ENCODE peak calls at places on chromosomes 11 and 22, in eight cellular contexts. I, Y, S, Q, R, K, J and P are unnamed samples. For H3K4me1, the result is how much of the 10 kb centered on the place peaks cover.

GRCh38 chr22:48277868-48278581 is 1515.6 kb downstream of the TBC1D22A start:
- DNase-seq in R (no peak), I (no peak), K (no peak), J (no peak), Q (no peak), Y (peak), S (no peak), P (no peak)

GRCh38 chr11:27423125-27423524 is 49.5 kb downstream of the LGR4 start:
- DNase-seq in I (no peak), Q (peak), J (peak), S (peak), Y (peak), R (no peak), K (peak), P (peak)

GRCh38 chr22:20117656-20118571 is 888 bp upstream of the TRMT2A start:
- DNase-seq in Y (no peak), K (peak), R (peak), Q (no peak), I (no peak), S (peak), J (peak), P (peak)

GRCh38 chr22:19844423-19845368 is 10.0 kb downstream of the GNB1L start:
- DNase-seq in K (no peak), Y (peak), S (peak), I (no peak), R (no peak), Q (no peak), J (no peak), P (peak)

GRCh38 chr11:82796970-82797594 is 63.4 kb upstream of the FAM181B start:
- DNase-seq in I (no peak), J (no peak), S (no peak), R (no peak), Y (peak), Q (no peak), K (no peak), P (no peak)

GRCh38 chr11:60810583-60810982 is 25.4 kb downstream of the MS4A10 start:
- DNase-seq in Y (peak), I (no peak), S (no peak), J (no peak), K (no peak), Q (no peak), R (no peak), P (no peak)

GRCh38 chr11:75259711-75260110 is 19.1 kb downstream of the TPBGL start:
- DNase-seq in Y (no peak), I (no peak), K (no peak), S (no peak), Q (no peak), R (no peak), J (no peak), P (no peak)

GRCh38 chr11:79122759-79123158 is 318.1 kb downstream of the TENM4 start:
- DNase-seq in Q (no peak), J (no peak), K (no peak), S (no peak), R (no peak), I (no peak), Y (no peak), P (no peak)

GRCh38 chr11:35305670-35306382 is 113.5 kb downstream of the SLC1A2 start:
- DNase-seq in J (peak), Y (peak), Q (no peak), I (peak), R (peak), K (peak), S (peak), P (peak)

GRCh38 chr22:17065433-17065832 is 19.4 kb upstream of the IL17RA start:
- DNase-seq in Q (no peak), Y (no peak), S (no peak), I (no peak), J (no peak), K (no peak), R (no peak), P (no peak)

GRCh38 chr11:61144511-61145179 is 16.6 kb downstream of the VPS37C start:
- DNase-seq in S (no peak), Q (no peak), I (no peak), K (no peak), J (no peak), Y (no peak), R (no peak), P (no peak)

GRCh38 chr11:45180158-45180887 is 33.9 kb downstream of the PRDM11 start:
- DNase-seq in K (no peak), Y (peak), R (no peak), S (peak), Q (peak), I (no peak), J (peak), P (peak)

GRCh38 chr22:48153726-48154125 is 1391.3 kb downstream of the TBC1D22A start:
- DNase-seq in S (no peak), Q (no peak), R (no peak), K (no peak), J (no peak), I (no peak), Y (peak), P (no peak)

GRCh38 chr11:129455756-129456436 is 80.2 kb downstream of the BARX2 start:
- DNase-seq in R (no peak), Y (no peak), S (no peak), Q (no peak), I (no peak), J (no peak), K (no peak), P (no peak)

GRCh38 chr11:35096737-35097136 is 42.2 kb upstream of the CD44 start:
- DNase-seq in K (no peak), I (no peak), J (no peak), R (no peak), Q (no peak), Y (no peak), S (no peak), P (no peak)

GRCh38 chr11:17986007-17986710 is 26.7 kb downstream of the SERGEF start:
- DNase-seq in R (no peak), Q (peak), I (no peak), K (peak), S (peak), Y (no peak), J (no peak), P (peak)

GRCh38 chr22:16917144-16918003 is 90.6 kb downstream of the GAB4 start:
- DNase-seq in J (peak), R (peak), Y (peak), I (peak), K (peak), S (peak), Q (peak), P (peak)

GRCh38 chr11:115430345-115430744 is 73.9 kb downstream of the CADM1 start:
- DNase-seq in Y (no peak), J (no peak), K (no peak), R (no peak), Q (no peak), I (no peak), S (no peak), P (no peak)

GRCh38 chr11:34351687-34352469 is 5.9 kb downstream of the ABTB2 start:
- DNase-seq in R (no peak), Q (no peak), I (no peak), K (no peak), J (no peak), Y (no peak), S (no peak), P (no peak)

GRCh38 chr22:41482319-41482935 is 13.5 kb downstream of the ACO2 start:
- DNase-seq in Q (no peak), R (no peak), K (peak), Y (no peak), J (no peak), I (no peak), S (peak), P (peak)
- H3K9ac ChIP-seq in Q (no peak), R (no peak), K (no peak), Y (no peak), J (no peak), I (no peak), S (peak), P (peak)

GRCh38 chr11:270451-271208 is 7.6 kb upstream of the NLRP6 start:
- DNase-seq in Q (no peak), R (no peak), I (no peak), J (no peak), K (no peak), S (no peak), Y (no peak), P (no peak)
- H3K4me1 ChIP-seq in Q (under half), R (under half), I (under half), J (under half), K (under half), S (under half), Y (under half), P (under half)

GRCh38 chr11:130827697-130828377 is 88.4 kb downstream of the SNX19 start:
- DNase-seq in R (no peak), Q (peak), I (peak), J (peak), Y (peak), S (peak), K (peak), P (peak)
- H3K9ac ChIP-seq in R (no peak), Q (no peak), I (no peak), J (no peak), Y (no peak), S (peak), K (no peak), P (peak)

GRCh38 chr11:64522843-64523242 is 68.2 kb upstream of the SLC22A12 start:
- DNase-seq in Q (no peak), J (no peak), I (no peak), S (no peak), R (no peak), Y (no peak), K (no peak), P (no peak)

GRCh38 chr11:64525711-64526110 is 65.3 kb upstream of the SLC22A12 start:
- DNase-seq in S (no peak), J (no peak), K (no peak), I (no peak), R (no peak), Y (no peak), Q (no peak), P (no peak)

GRCh38 chr11:64523456-64524187 is 67.4 kb upstream of the SLC22A12 start:
- DNase-seq in I (no peak), Y (no peak), Q (no peak), J (no peak), R (no peak), K (no peak), S (no peak), P (no peak)

GRCh38 chr11:64526356-64526755 is 64.7 kb upstream of the SLC22A12 start:
- DNase-seq in R (no peak), J (no peak), K (no peak), Y (no peak), S (no peak), Q (no peak), I (no peak), P (no peak)

GRCh38 chr11:64524534-64525042 is 66.4 kb upstream of the SLC22A12 start:
- DNase-seq in K (no peak), S (no peak), R (no peak), I (no peak), Q (no peak), Y (no peak), J (no peak), P (no peak)
- H3K4me1 ChIP-seq in K (under half), S (under half), R (under half), I (under half), Q (under half), Y (under half), J (under half), P (under half)

DNA sequence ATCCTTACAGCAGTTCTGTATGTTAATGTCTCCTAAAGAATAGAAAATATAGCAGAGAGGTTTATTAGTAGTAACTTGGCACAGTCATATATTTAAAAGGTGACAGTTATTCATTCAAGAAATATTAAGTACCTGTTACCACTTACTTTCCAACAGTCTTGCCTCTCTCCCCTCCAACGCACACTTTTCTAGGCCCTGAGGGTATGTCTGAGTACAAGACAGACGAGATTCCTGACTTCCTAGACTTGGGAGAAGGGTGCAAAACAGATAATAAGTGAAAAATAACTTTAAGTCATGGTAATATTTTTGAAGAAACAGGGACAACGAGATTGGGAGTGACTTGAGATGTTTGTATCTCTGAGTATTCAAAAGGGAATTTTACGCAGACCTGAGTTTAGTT is 1.6 kb downstream of the EIF3L start:
- DNase-seq in J (no peak), R (no peak), S (no peak), Y (no peak), Q (no peak), I (no peak), K (no peak), P (no peak)
- H3K9ac ChIP-seq in J (no peak), R (peak), S (peak), Y (no peak), Q (no peak), I (peak), K (no peak), P (peak)